ENCODE peak calls at places on chromosomes 4 and X, in six cellular contexts. A, M, T, B, E and Q are unnamed samples.

GRCh38 chr4:150619032-150619431 is 37.1 kb downstream of the MAB21L2 start:
- DNase-seq in A (no peak), M (no peak), T (no peak), B (no peak), E (no peak), Q (no peak)

GRCh38 chr4:8100696-8101095 is 57.9 kb downstream of the ABLIM2 start:
- DNase-seq in A (no peak), M (no peak), T (no peak), B (no peak), E (no peak), Q (no peak)

GRCh38 chr4:107751670-107752069 is 31.6 kb upstream of the PAPSS1 start:
- DNase-seq in A (no peak), M (no peak), T (no peak), B (no peak), E (no peak), Q (no peak)

GRCh38 chr4:108926058-108926457 is 163.2 kb upstream of the ETNPPL start:
- DNase-seq in A (no peak), M (no peak), T (no peak), B (no peak), E (no peak), Q (no peak)

GRCh38 chr4:148770848-148771247 is 328.6 kb upstream of the NR3C2 start:
- DNase-seq in A (no peak), M (no peak), T (peak), B (no peak), E (no peak), Q (no peak)

GRCh38 chrX:45324941-45325340 is 124.3 kb upstream of the DIPK2B start:
- DNase-seq in A (no peak), M (no peak), T (no peak), B (no peak), E (no peak), Q (no peak)

GRCh38 chr4:185238261-185238681 is 28.9 kb downstream of the SNX25 start:
- DNase-seq in A (no peak), M (no peak), T (no peak), B (no peak), E (no peak), Q (no peak)

GRCh38 chrX:64195862-64196261 is 9.6 kb downstream of the AMER1 start:
- DNase-seq in A (no peak), M (no peak), T (no peak), B (no peak), E (no peak), Q (no peak)

GRCh38 chrX:131073607-131074006 is 15.5 kb downstream of the ARHGAP36 start:
- DNase-seq in A (no peak), M (no peak), T (no peak), B (no peak), E (no peak), Q (no peak)

DNA sequence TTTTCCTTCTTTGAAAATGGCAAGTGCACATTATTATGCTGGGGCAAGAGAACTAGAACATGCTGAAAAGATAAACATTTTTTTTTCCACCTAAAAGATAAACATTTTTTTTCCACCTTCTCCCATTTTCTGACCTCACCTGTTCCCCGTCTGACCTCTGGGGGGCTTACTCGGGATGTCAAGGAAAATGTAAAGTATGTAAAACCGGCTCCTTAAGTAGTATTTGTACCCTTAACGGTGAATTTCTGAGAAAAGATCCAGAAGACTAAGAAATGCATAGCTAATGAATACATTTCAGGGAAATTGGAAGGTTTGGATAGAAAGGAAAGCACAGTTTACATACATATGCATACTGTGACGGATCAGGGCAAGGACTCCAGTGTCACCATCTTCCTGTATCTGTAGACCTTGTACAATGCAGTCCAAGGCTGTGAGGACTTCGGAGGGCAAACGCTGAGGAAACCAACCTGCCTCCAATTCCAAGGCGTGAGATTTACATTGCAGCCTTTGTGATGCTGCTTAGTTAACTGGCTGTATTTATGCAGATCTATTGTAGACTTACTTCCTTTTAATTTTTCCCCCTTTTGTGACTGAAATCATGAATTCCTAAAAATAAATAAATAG is 2185.9 kb upstream of the TENM3 start:
- DNase-seq in A (no peak), M (no peak), T (no peak), B (peak), E (no peak), Q (no peak)
- TF ChIP-seq CTCF in A (no peak), M (peak), T (no peak), B (peak), E (no peak), Q (no peak)

GRCh38 chr4:30525662-30526061 is 194.5 kb upstream of the PCDH7 start:
- DNase-seq in A (no peak), M (no peak), T (no peak), B (no peak), E (no peak), Q (no peak)
- TF ChIP-seq CTCF in A (no peak), M (no peak), T (no peak), B (no peak), E (no peak), Q (no peak)

DNA sequence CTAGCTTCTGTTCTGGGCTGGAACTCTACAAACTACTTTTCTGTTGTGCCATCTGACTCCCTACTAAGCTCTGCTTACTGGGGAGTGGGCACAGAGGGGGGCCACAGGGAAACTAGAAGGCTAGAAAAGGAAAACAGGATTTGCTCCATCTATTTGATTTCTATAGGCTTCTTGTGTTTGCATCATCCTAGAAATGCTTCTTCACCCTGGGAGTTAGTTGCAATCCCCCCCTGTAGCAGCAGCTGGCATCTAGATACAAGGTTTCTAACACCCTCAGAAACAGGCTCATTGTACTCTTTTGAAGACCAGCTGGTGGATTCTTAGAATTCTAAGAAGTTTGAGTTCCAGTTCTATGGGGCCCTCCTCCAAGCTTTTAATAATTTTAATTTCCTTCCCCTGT is 213.4 kb downstream of the TMA16 start:
- DNase-seq in A (no peak), M (no peak), T (no peak), B (no peak), E (no peak), Q (no peak)
- TF ChIP-seq CTCF in A (no peak), M (no peak), T (no peak), B (no peak), E (no peak), Q (no peak)

DNA sequence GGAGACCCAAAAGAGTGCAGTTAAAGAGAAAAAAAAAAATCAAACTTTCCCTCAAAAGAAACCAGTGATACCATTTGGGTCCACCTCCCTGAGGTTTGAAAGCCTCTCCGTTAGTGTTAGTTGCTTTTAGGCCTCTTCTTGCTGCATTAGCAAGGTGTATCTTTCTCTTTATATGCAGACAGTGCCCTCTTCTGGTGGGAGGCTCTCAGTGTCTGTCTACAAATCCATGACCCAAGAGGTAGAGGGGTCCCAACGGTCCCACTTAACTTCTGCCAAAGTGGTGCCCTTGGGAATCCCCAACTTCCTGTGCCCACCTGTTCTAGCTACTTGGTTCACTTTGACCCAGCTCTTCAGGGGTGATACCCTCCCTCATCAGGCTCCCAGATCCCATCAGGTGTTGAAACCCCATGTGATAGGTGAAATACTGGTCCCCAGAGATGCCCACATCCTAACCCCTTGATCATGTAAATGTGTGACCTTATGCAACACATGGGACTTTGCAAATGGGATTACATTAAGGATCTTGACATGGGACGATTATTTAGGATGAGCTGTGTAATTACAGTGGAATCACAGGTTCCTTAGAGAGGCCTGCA is 63.7 kb upstream of the CD99 start:
- DNase-seq in A (no peak), M (peak), T (peak), B (peak), E (no peak), Q (no peak)
- TF ChIP-seq CTCF in A (no peak), M (peak), T (peak), B (peak), E (peak), Q (peak)